ENCODE peak calls at places on chromosomes 16 and 17, in nine cellular contexts. One of them, this sample, is unnamed.

GRCh38 chr17:4105232-4105631 is 37.6 kb downstream of the ZZEF1 start:
- DNase-seq in fibroblast of lung: no peak
- DNase-seq in esophagus muscularis mucosa: no peak
- DNase-seq in NCI-H774: no peak
- DNase-seq in activated T-cell treated with anti-CD3 and anti-CD28 coated beads for 1 hour: no peak
- DNase-seq in AG09319: no peak
- DNase-seq in adrenal gland: no peak
- DNase-seq in left lung: no peak
- DNase-seq in EL: no peak
- DNase-seq in this sample: no peak

GRCh38 chr17:17824119-17824779 is 12.5 kb downstream of the SREBF1 start:
- DNase-seq in fibroblast of lung: no peak
- DNase-seq in esophagus muscularis mucosa: no peak
- DNase-seq in NCI-H774: no peak
- DNase-seq in activated T-cell treated with anti-CD3 and anti-CD28 coated beads for 1 hour: no peak
- DNase-seq in AG09319: no peak
- DNase-seq in adrenal gland: peak
- DNase-seq in left lung: no peak
- DNase-seq in EL: no peak
- DNase-seq in this sample: no peak

GRCh38 chr17:76394166-76394565 is 9.8 kb downstream of the SPHK1 start:
- DNase-seq in fibroblast of lung: no peak
- DNase-seq in esophagus muscularis mucosa: no peak
- DNase-seq in NCI-H774: no peak
- DNase-seq in activated T-cell treated with anti-CD3 and anti-CD28 coated beads for 1 hour: no peak
- DNase-seq in AG09319: no peak
- DNase-seq in adrenal gland: no peak
- DNase-seq in left lung: peak
- DNase-seq in EL: no peak
- DNase-seq in this sample: no peak

GRCh38 chr16:81635336-81635947 is 143.6 kb upstream of the PLCG2 start:
- DNase-seq in fibroblast of lung: no peak
- DNase-seq in esophagus muscularis mucosa: no peak
- DNase-seq in NCI-H774: no peak
- DNase-seq in activated T-cell treated with anti-CD3 and anti-CD28 coated beads for 1 hour: no peak
- DNase-seq in AG09319: no peak
- DNase-seq in adrenal gland: no peak
- DNase-seq in left lung: no peak
- DNase-seq in EL: no peak
- DNase-seq in this sample: no peak

GRCh38 chr16:88760424-88761142 is 24.4 kb downstream of the PIEZO1 start:
- DNase-seq in fibroblast of lung: no peak
- DNase-seq in esophagus muscularis mucosa: no peak
- DNase-seq in NCI-H774: no peak
- DNase-seq in activated T-cell treated with anti-CD3 and anti-CD28 coated beads for 1 hour: no peak
- DNase-seq in AG09319: no peak
- DNase-seq in adrenal gland: no peak
- DNase-seq in left lung: no peak
- DNase-seq in EL: no peak
- DNase-seq in this sample: no peak

GRCh38 chr17:2735896-2736295 is 13.6 kb downstream of the CCDC92B start:
- DNase-seq in fibroblast of lung: no peak
- DNase-seq in esophagus muscularis mucosa: no peak
- DNase-seq in NCI-H774: no peak
- DNase-seq in activated T-cell treated with anti-CD3 and anti-CD28 coated beads for 1 hour: no peak
- DNase-seq in AG09319: no peak
- DNase-seq in adrenal gland: no peak
- DNase-seq in left lung: no peak
- DNase-seq in EL: no peak
- DNase-seq in this sample: no peak

GRCh38 chr17:34306466-34306865 is 12.8 kb upstream of the CCL8 start:
- DNase-seq in fibroblast of lung: peak
- DNase-seq in esophagus muscularis mucosa: peak
- DNase-seq in NCI-H774: no peak
- DNase-seq in activated T-cell treated with anti-CD3 and anti-CD28 coated beads for 1 hour: no peak
- DNase-seq in AG09319: no peak
- DNase-seq in adrenal gland: peak
- DNase-seq in left lung: no peak
- DNase-seq in EL: peak
- DNase-seq in this sample: no peak

GRCh38 chr17:77074681-77075080 is 66.1 kb upstream of the SEC14L1 start:
- DNase-seq in fibroblast of lung: no peak
- DNase-seq in esophagus muscularis mucosa: no peak
- DNase-seq in NCI-H774: no peak
- DNase-seq in activated T-cell treated with anti-CD3 and anti-CD28 coated beads for 1 hour: no peak
- DNase-seq in AG09319: no peak
- DNase-seq in adrenal gland: no peak
- DNase-seq in left lung: peak
- DNase-seq in EL: no peak
- DNase-seq in this sample: no peak

GRCh38 chr17:46960152-46960551 is 18.9 kb downstream of the RPRML start:
- DNase-seq in fibroblast of lung: no peak
- DNase-seq in esophagus muscularis mucosa: no peak
- DNase-seq in NCI-H774: no peak
- DNase-seq in activated T-cell treated with anti-CD3 and anti-CD28 coated beads for 1 hour: no peak
- DNase-seq in AG09319: no peak
- DNase-seq in adrenal gland: no peak
- DNase-seq in left lung: no peak
- DNase-seq in EL: no peak
- DNase-seq in this sample: no peak

GRCh38 chr17:59436900-59437299 is 105.4 kb downstream of the YPEL2 start:
- DNase-seq in fibroblast of lung: no peak
- DNase-seq in esophagus muscularis mucosa: no peak
- DNase-seq in NCI-H774: no peak
- DNase-seq in activated T-cell treated with anti-CD3 and anti-CD28 coated beads for 1 hour: no peak
- DNase-seq in AG09319: no peak
- DNase-seq in adrenal gland: peak
- DNase-seq in left lung: no peak
- DNase-seq in EL: no peak
- DNase-seq in this sample: no peak

GRCh38 chr16:15757630-15758251 is 99.1 kb downstream of the MYH11 start:
- DNase-seq in fibroblast of lung: no peak
- DNase-seq in esophagus muscularis mucosa: no peak
- DNase-seq in NCI-H774: no peak
- DNase-seq in activated T-cell treated with anti-CD3 and anti-CD28 coated beads for 1 hour: no peak
- DNase-seq in AG09319: no peak
- DNase-seq in adrenal gland: no peak
- DNase-seq in left lung: no peak
- DNase-seq in EL: no peak
- DNase-seq in this sample: no peak

GRCh38 chr16:56792960-56793359 is 63.0 kb downstream of the NUP93 start:
- DNase-seq in fibroblast of lung: no peak
- DNase-seq in esophagus muscularis mucosa: no peak
- DNase-seq in NCI-H774: no peak
- DNase-seq in activated T-cell treated with anti-CD3 and anti-CD28 coated beads for 1 hour: no peak
- DNase-seq in AG09319: no peak
- DNase-seq in adrenal gland: no peak
- DNase-seq in left lung: no peak
- DNase-seq in EL: no peak
- DNase-seq in this sample: no peak

GRCh38 chr16:14354561-14355351 is 275.3 kb downstream of the PARN start:
- DNase-seq in fibroblast of lung: no peak
- DNase-seq in esophagus muscularis mucosa: no peak
- DNase-seq in NCI-H774: peak
- DNase-seq in activated T-cell treated with anti-CD3 and anti-CD28 coated beads for 1 hour: no peak
- DNase-seq in AG09319: no peak
- DNase-seq in adrenal gland: peak
- DNase-seq in left lung: no peak
- DNase-seq in EL: peak
- DNase-seq in this sample: no peak

GRCh38 chr17:76909971-76910760 is 42.0 kb downstream of the MGAT5B start:
- DNase-seq in fibroblast of lung: peak
- DNase-seq in esophagus muscularis mucosa: no peak
- DNase-seq in NCI-H774: no peak
- DNase-seq in activated T-cell treated with anti-CD3 and anti-CD28 coated beads for 1 hour: peak
- DNase-seq in AG09319: no peak
- DNase-seq in adrenal gland: peak
- DNase-seq in left lung: no peak
- DNase-seq in EL: peak
- DNase-seq in this sample: no peak

GRCh38 chr17:76667786-76668453 is 24.4 kb upstream of the ST6GALNAC1 start:
- DNase-seq in fibroblast of lung: no peak
- DNase-seq in esophagus muscularis mucosa: no peak
- DNase-seq in NCI-H774: no peak
- DNase-seq in activated T-cell treated with anti-CD3 and anti-CD28 coated beads for 1 hour: no peak
- DNase-seq in AG09319: no peak
- DNase-seq in adrenal gland: peak
- DNase-seq in left lung: no peak
- DNase-seq in EL: no peak
- DNase-seq in this sample: no peak

GRCh38 chr17:82228278-82228841 is 482 bp upstream of the SLC16A3 start:
- DNase-seq in fibroblast of lung: no peak
- DNase-seq in esophagus muscularis mucosa: no peak
- DNase-seq in NCI-H774: no peak
- DNase-seq in activated T-cell treated with anti-CD3 and anti-CD28 coated beads for 1 hour: peak
- DNase-seq in AG09319: no peak
- DNase-seq in adrenal gland: no peak
- DNase-seq in left lung: peak
- DNase-seq in EL: peak
- DNase-seq in this sample: no peak

GRCh38 chr16:16007743-16008111 is 58.3 kb downstream of the ABCC1 start:
- DNase-seq in fibroblast of lung: no peak
- DNase-seq in esophagus muscularis mucosa: no peak
- DNase-seq in NCI-H774: no peak
- DNase-seq in activated T-cell treated with anti-CD3 and anti-CD28 coated beads for 1 hour: no peak
- DNase-seq in AG09319: no peak
- DNase-seq in adrenal gland: no peak
- DNase-seq in left lung: no peak
- DNase-seq in EL: no peak
- DNase-seq in this sample: no peak

GRCh38 chr17:9350083-9350482 is 225.5 kb downstream of the STX8 start:
- DNase-seq in fibroblast of lung: peak
- DNase-seq in esophagus muscularis mucosa: no peak
- DNase-seq in NCI-H774: no peak
- DNase-seq in activated T-cell treated with anti-CD3 and anti-CD28 coated beads for 1 hour: no peak
- DNase-seq in AG09319: peak
- DNase-seq in adrenal gland: no peak
- DNase-seq in left lung: no peak
- DNase-seq in EL: peak
- DNase-seq in this sample: peak

GRCh38 chr17:74527081-74527480 is 4.2 kb downstream of the CD300LB start:
- DNase-seq in fibroblast of lung: no peak
- DNase-seq in esophagus muscularis mucosa: peak
- DNase-seq in NCI-H774: no peak
- DNase-seq in activated T-cell treated with anti-CD3 and anti-CD28 coated beads for 1 hour: no peak
- DNase-seq in AG09319: no peak
- DNase-seq in adrenal gland: no peak
- DNase-seq in left lung: no peak
- DNase-seq in EL: no peak
- DNase-seq in this sample: no peak

GRCh38 chr17:37708616-37709212 is 36.1 kb downstream of the HNF1B start:
- DNase-seq in fibroblast of lung: peak
- DNase-seq in esophagus muscularis mucosa: no peak
- DNase-seq in NCI-H774: no peak
- DNase-seq in activated T-cell treated with anti-CD3 and anti-CD28 coated beads for 1 hour: no peak
- DNase-seq in AG09319: no peak
- DNase-seq in adrenal gland: no peak
- DNase-seq in left lung: no peak
- DNase-seq in EL: peak
- DNase-seq in this sample: no peak

GRCh38 chr17:12231027-12231682 is 210.5 kb downstream of the MAP2K4 start:
- DNase-seq in fibroblast of lung: peak
- DNase-seq in esophagus muscularis mucosa: no peak
- DNase-seq in NCI-H774: no peak
- DNase-seq in activated T-cell treated with anti-CD3 and anti-CD28 coated beads for 1 hour: no peak
- DNase-seq in AG09319: no peak
- DNase-seq in adrenal gland: peak
- DNase-seq in left lung: no peak
- DNase-seq in EL: peak
- DNase-seq in this sample: peak

GRCh38 chr16:23509441-23509754 is 896 bp downstream of the GGA2 start:
- DNase-seq in fibroblast of lung: no peak
- DNase-seq in esophagus muscularis mucosa: no peak
- DNase-seq in NCI-H774: no peak
- DNase-seq in activated T-cell treated with anti-CD3 and anti-CD28 coated beads for 1 hour: no peak
- DNase-seq in AG09319: no peak
- DNase-seq in adrenal gland: no peak
- DNase-seq in left lung: no peak
- DNase-seq in EL: peak
- DNase-seq in this sample: no peak

GRCh38 chr16:47258874-47259461 is 115.2 kb upstream of the NETO2 start:
- DNase-seq in fibroblast of lung: peak
- DNase-seq in esophagus muscularis mucosa: no peak
- DNase-seq in NCI-H774: no peak
- DNase-seq in activated T-cell treated with anti-CD3 and anti-CD28 coated beads for 1 hour: no peak
- DNase-seq in AG09319: no peak
- DNase-seq in adrenal gland: no peak
- DNase-seq in left lung: no peak
- DNase-seq in EL: peak
- DNase-seq in this sample: no peak

GRCh38 chr16:11142951-11143740 is 112.9 kb downstream of the SOCS1 start:
- DNase-seq in fibroblast of lung: no peak
- DNase-seq in esophagus muscularis mucosa: no peak
- DNase-seq in NCI-H774: no peak
- DNase-seq in activated T-cell treated with anti-CD3 and anti-CD28 coated beads for 1 hour: no peak
- DNase-seq in AG09319: no peak
- DNase-seq in adrenal gland: no peak
- DNase-seq in left lung: no peak
- DNase-seq in EL: no peak
- DNase-seq in this sample: no peak

GRCh38 chr17:8249621-8250020 is 532 bp downstream of the PFAS start:
- DNase-seq in fibroblast of lung: no peak
- DNase-seq in esophagus muscularis mucosa: no peak
- DNase-seq in NCI-H774: no peak
- DNase-seq in activated T-cell treated with anti-CD3 and anti-CD28 coated beads for 1 hour: no peak
- DNase-seq in AG09319: no peak
- DNase-seq in adrenal gland: no peak
- DNase-seq in left lung: no peak
- DNase-seq in EL: no peak
- DNase-seq in this sample: no peak